ENCODE peak calls at places on chromosomes 12 and 14, in ten cellular contexts. L, J, W, B, F, Z, S, G, D and Q are unnamed samples.

GRCh38 chr14:51552768-51553426 is 98.8 kb upstream of the FRMD6 start:
- DNase-seq in L (no peak), J (peak), W (no peak), B (no peak), F (no peak), Z (no peak), S (no peak), G (peak), D (peak), Q (no peak)

GRCh38 chr14:52079239-52079956 is 10.5 kb upstream of the NID2 start:
- DNase-seq in L (no peak), J (no peak), W (no peak), B (no peak), F (no peak), Z (no peak), S (no peak), G (no peak), D (no peak), Q (no peak)

GRCh38 chr12:120079352-120080042 is 37.1 kb downstream of the RAB35 start:
- DNase-seq in L (no peak), J (peak), W (no peak), B (no peak), F (no peak), Z (no peak), S (no peak), G (peak), D (no peak), Q (no peak)

GRCh38 chr12:114152890-114153289 is 186.8 kb upstream of the RBM19 start:
- DNase-seq in L (no peak), J (no peak), W (no peak), B (no peak), F (no peak), Z (no peak), S (no peak), G (no peak), D (no peak), Q (no peak)

GRCh38 chr12:55996201-55996714 is 818 bp upstream of the SUOX start:
- DNase-seq in L (no peak), J (peak), W (peak), B (no peak), F (peak), Z (no peak), S (peak), G (no peak), D (peak), Q (peak)

GRCh38 chr14:90677484-90678045 is 138.7 kb downstream of the TTC7B start:
- DNase-seq in L (no peak), J (no peak), W (no peak), B (no peak), F (peak), Z (no peak), S (no peak), G (no peak), D (no peak), Q (no peak)

GRCh38 chr12:125065021-125065752 is at the start of gene AACS:
- DNase-seq in L (no peak), J (peak), W (peak), B (no peak), F (peak), Z (peak), S (peak), G (peak), D (peak), Q (peak)

GRCh38 chr14:63457498-63457897 is 85.7 kb downstream of the PPP2R5E start:
- DNase-seq in L (no peak), J (peak), W (no peak), B (no peak), F (no peak), Z (no peak), S (no peak), G (no peak), D (no peak), Q (no peak)

GRCh38 chr12:47730341-47730744 is 5.1 kb upstream of the ENDOU start:
- DNase-seq in L (no peak), J (no peak), W (no peak), B (no peak), F (no peak), Z (no peak), S (no peak), G (no peak), D (no peak), Q (no peak)

GRCh38 chr14:52190532-52190931 is 77.0 kb upstream of the PTGDR start:
- DNase-seq in L (no peak), J (no peak), W (no peak), B (no peak), F (no peak), Z (no peak), S (no peak), G (no peak), D (no peak), Q (no peak)

GRCh38 chr12:22268406-22268805 is 66.1 kb downstream of the ST8SIA1 start:
- DNase-seq in L (no peak), J (no peak), W (no peak), B (no peak), F (no peak), Z (no peak), S (no peak), G (no peak), D (no peak), Q (no peak)

GRCh38 chr14:21308132-21308478 is 28.2 kb downstream of the RPGRIP1 start:
- DNase-seq in L (no peak), J (peak), W (peak), B (no peak), F (no peak), Z (no peak), S (no peak), G (no peak), D (no peak), Q (no peak)

GRCh38 chr14:21307641-21308040 is 27.8 kb downstream of the RPGRIP1 start:
- DNase-seq in L (no peak), J (no peak), W (no peak), B (no peak), F (no peak), Z (no peak), S (no peak), G (no peak), D (no peak), Q (no peak)

GRCh38 chr14:21309956-21310355 is 30.1 kb downstream of the RPGRIP1 start:
- DNase-seq in L (no peak), J (no peak), W (no peak), B (no peak), F (no peak), Z (no peak), S (no peak), G (no peak), D (no peak), Q (no peak)

GRCh38 chr14:21309238-21309636 is 29.4 kb downstream of the RPGRIP1 start:
- DNase-seq in L (no peak), J (no peak), W (no peak), B (no peak), F (no peak), Z (no peak), S (no peak), G (no peak), D (no peak), Q (no peak)

DNA sequence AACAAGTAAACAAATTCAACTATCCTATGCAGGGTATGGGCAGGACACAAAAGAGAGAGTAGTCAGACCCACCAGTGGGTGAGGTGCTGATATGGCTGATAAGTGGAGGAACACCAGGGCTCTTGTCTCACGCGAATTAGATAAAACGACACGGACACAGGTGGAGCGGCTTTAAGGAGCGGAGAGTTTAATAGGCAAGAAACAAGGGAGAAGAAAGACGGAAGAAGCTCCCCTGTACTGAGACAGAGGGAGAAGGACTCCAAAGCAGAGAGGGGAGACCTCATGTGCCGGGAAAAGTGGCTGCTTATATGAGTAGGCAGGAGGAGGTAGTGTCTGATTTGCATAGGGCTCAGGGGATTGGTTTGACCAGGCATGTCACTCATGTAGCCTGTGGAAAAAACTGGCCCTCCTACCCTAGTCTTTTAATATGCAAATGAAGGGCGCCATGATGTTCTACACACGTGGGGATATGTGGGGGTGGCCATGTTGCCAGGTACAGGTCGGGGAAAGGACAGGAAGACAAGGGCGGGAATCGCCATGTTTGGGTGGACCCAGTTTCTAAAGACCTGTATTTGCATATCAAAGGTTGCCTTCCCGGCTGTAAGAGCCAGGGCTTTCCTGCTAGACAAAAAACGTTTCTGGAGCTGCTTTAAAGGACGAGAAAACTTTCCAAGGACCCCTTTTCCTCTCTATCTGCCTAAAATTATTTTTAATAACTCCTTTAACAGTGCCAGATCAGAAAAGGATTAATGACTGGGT is 28.8 kb downstream of the RPGRIP1 start:
- DNase-seq in L (peak), J (peak), W (peak), B (peak), F (peak), Z (peak), S (peak), G (peak), D (peak), Q (no peak)
- H3K4me3 ChIP-seq in L (peak), J (no peak), W (peak), B (peak), F (peak), Z (peak), S (no peak), G (peak), D (peak), Q (no peak)

GRCh38 chr12:10068634-10069033 is 30.2 kb downstream of the CLEC1A start:
- DNase-seq in L (no peak), J (no peak), W (no peak), B (no peak), F (no peak), Z (no peak), S (no peak), G (no peak), D (no peak), Q (no peak)

GRCh38 chr12:10067942-10068341 is 30.8 kb downstream of the CLEC1A start:
- DNase-seq in L (no peak), J (no peak), W (no peak), B (no peak), F (no peak), Z (no peak), S (peak), G (no peak), D (peak), Q (no peak)

GRCh38 chr12:10073266-10073665 is 25.5 kb downstream of the CLEC1A start:
- DNase-seq in L (no peak), J (no peak), W (no peak), B (no peak), F (no peak), Z (no peak), S (no peak), G (no peak), D (no peak), Q (no peak)

GRCh38 chr12:10069099-10069498 is 29.7 kb downstream of the CLEC1A start:
- DNase-seq in L (no peak), J (no peak), W (no peak), B (no peak), F (no peak), Z (no peak), S (no peak), G (no peak), D (peak), Q (no peak)

GRCh38 chr12:10070380-10070779 is 28.4 kb downstream of the CLEC1A start:
- DNase-seq in L (no peak), J (no peak), W (no peak), B (no peak), F (no peak), Z (no peak), S (no peak), G (no peak), D (no peak), Q (no peak)
- H3K4me3 ChIP-seq in L (no peak), J (no peak), W (no peak), B (no peak), F (no peak), Z (no peak), S (no peak), G (no peak), D (no peak), Q (no peak)

DNA sequence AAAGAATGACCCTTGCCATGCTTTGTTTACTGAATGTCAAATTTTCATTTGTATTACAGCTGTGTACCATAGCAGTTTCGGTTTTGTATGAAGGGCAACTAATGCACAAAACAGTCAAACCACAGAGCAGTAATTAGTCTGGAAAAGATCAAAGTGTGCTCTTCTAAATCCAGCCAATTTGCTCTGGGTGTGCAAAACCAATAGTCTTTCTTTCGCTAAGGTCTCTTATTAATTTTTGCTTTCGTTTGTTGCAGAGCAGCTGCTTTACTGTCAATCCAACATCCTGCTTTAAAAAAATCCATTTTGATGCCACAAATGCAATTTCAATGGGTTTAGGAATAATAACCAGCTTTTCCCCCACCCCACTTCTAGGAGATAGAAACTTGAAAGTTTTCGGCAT is 114.2 kb downstream of the BRMS1L start:
- DNase-seq in L (no peak), J (peak), W (peak), B (no peak), F (peak), Z (no peak), S (no peak), G (no peak), D (no peak), Q (no peak)
- H3K4me3 ChIP-seq in L (no peak), J (no peak), W (peak), B (no peak), F (peak), Z (no peak), S (no peak), G (no peak), D (no peak), Q (no peak)

GRCh38 chr14:102084931-102085330 is 1.9 kb downstream of the HSP90AA1 start:
- DNase-seq in L (no peak), J (no peak), W (no peak), B (no peak), F (no peak), Z (no peak), S (no peak), G (no peak), D (no peak), Q (no peak)
- H3K4me3 ChIP-seq in L (no peak), J (no peak), W (peak), B (peak), F (peak), Z (peak), S (no peak), G (peak), D (no peak), Q (peak)